ENCODE peak calls at places on chromosomes 7 and 10, in four cellular contexts. One of them, this sample, is unnamed.

GRCh38 chr7:37724732-37725131 is 41.2 kb downstream of the GPR141 start:
- DNase-seq in GM12878: no peak
- DNase-seq in K562: no peak
- DNase-seq in HepG2: no peak
- DNase-seq in this sample: no peak

GRCh38 chr7:137771679-137772078 is 75.1 kb downstream of the DGKI start:
- DNase-seq in GM12878: no peak
- DNase-seq in K562: no peak
- DNase-seq in HepG2: no peak
- DNase-seq in this sample: no peak

GRCh38 chr10:47379445-47379785 is 4.7 kb downstream of the ZNF488 start:
- DNase-seq in GM12878: no peak
- DNase-seq in K562: no peak
- DNase-seq in HepG2: no peak
- DNase-seq in this sample: no peak

GRCh38 chr7:138000081-138000701 is 1.7 kb downstream of the CREB3L2 start:
- DNase-seq in GM12878: no peak
- DNase-seq in K562: peak
- DNase-seq in HepG2: peak
- DNase-seq in this sample: peak

GRCh38 chr10:112832361-112832878 is 117.6 kb upstream of the TCF7L2 start:
- DNase-seq in GM12878: no peak
- DNase-seq in K562: no peak
- DNase-seq in HepG2: no peak
- DNase-seq in this sample: peak

GRCh38 chr10:35152992-35153391 is 26.3 kb downstream of the CREM start:
- DNase-seq in GM12878: no peak
- DNase-seq in K562: no peak
- DNase-seq in HepG2: no peak
- DNase-seq in this sample: no peak

GRCh38 chr7:151007469-151007898 is 16.7 kb downstream of the NOS3 start:
- DNase-seq in GM12878: no peak
- DNase-seq in K562: no peak
- DNase-seq in HepG2: no peak
- DNase-seq in this sample: no peak

GRCh38 chr7:2022737-2023250 is 210.0 kb downstream of the MAD1L1 start:
- DNase-seq in GM12878: no peak
- DNase-seq in K562: peak
- DNase-seq in HepG2: no peak
- DNase-seq in this sample: no peak

GRCh38 chr10:102869290-102870198 is at the start of gene AS3MT:
- DNase-seq in GM12878: no peak
- DNase-seq in K562: no peak
- DNase-seq in HepG2: peak
- DNase-seq in this sample: peak

GRCh38 chr10:100186253-100186780 is 488 bp upstream of the ERLIN1 start:
- DNase-seq in GM12878: peak
- DNase-seq in K562: peak
- DNase-seq in HepG2: no peak
- DNase-seq in this sample: peak
- TF ChIP-seq JUNB in GM12878: no peak
- TF ChIP-seq JUNB in K562: no peak
- TF ChIP-seq JUNB in HepG2: no peak
- TF ChIP-seq JUNB in this sample: no peak

DNA sequence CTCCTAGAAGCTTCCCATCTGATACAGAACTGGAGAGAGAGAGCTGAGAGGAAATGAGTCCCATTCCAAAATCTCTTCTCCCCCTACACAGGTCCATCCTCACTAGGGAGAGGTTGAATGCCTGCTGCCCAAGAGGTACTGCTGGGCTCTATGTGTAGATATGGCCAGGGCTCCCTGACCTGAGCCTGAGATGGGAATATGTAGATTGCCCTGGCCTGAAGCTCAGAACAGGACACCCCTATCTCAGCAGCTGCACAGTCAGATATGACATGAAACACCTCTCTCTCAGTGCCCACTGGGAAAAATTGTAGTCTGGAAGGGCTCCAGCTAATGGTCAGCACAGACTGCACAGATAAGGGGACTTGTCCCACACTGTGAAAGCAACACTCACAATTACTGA is 3.1 kb upstream of the IFIT1B start:
- DNase-seq in GM12878: no peak
- DNase-seq in K562: peak
- DNase-seq in HepG2: no peak
- DNase-seq in this sample: no peak
- H2AFZ ChIP-seq in GM12878: no peak
- H2AFZ ChIP-seq in K562: no peak
- H2AFZ ChIP-seq in HepG2: no peak
- H2AFZ ChIP-seq in this sample: no peak

GRCh38 chr10:22010973-22011408 is 7.5 kb upstream of the DNAJC1 start:
- DNase-seq in GM12878: no peak
- DNase-seq in K562: no peak
- DNase-seq in HepG2: no peak
- DNase-seq in this sample: peak
- TF ChIP-seq JUNB in GM12878: no peak
- TF ChIP-seq JUNB in K562: no peak
- TF ChIP-seq JUNB in HepG2: no peak
- TF ChIP-seq JUNB in this sample: no peak

GRCh38 chr10:126049741-126050140 is 153.4 kb downstream of the FANK1 start:
- DNase-seq in GM12878: no peak
- DNase-seq in K562: no peak
- DNase-seq in HepG2: no peak
- DNase-seq in this sample: no peak
- H2AFZ ChIP-seq in GM12878: no peak
- H2AFZ ChIP-seq in K562: no peak
- H2AFZ ChIP-seq in HepG2: no peak
- H2AFZ ChIP-seq in this sample: no peak

GRCh38 chr10:97549587-97550322 is 22.8 kb upstream of the ANKRD2 start:
- DNase-seq in GM12878: no peak
- DNase-seq in K562: no peak
- DNase-seq in HepG2: peak
- DNase-seq in this sample: peak

GRCh38 chr10:97548828-97549455 is 23.6 kb upstream of the ANKRD2 start:
- DNase-seq in GM12878: no peak
- DNase-seq in K562: no peak
- DNase-seq in HepG2: no peak
- DNase-seq in this sample: no peak

GRCh38 chr10:97550336-97551149 is 22.0 kb upstream of the ANKRD2 start:
- DNase-seq in GM12878: no peak
- DNase-seq in K562: no peak
- DNase-seq in HepG2: no peak
- DNase-seq in this sample: peak

GRCh38 chr10:97546441-97547340 is 25.9 kb upstream of the ANKRD2 start:
- DNase-seq in GM12878: no peak
- DNase-seq in K562: no peak
- DNase-seq in HepG2: no peak
- DNase-seq in this sample: no peak

GRCh38 chr10:97547889-97548485 is 24.6 kb upstream of the ANKRD2 start:
- DNase-seq in GM12878: no peak
- DNase-seq in K562: no peak
- DNase-seq in HepG2: no peak
- DNase-seq in this sample: no peak
- TF ChIP-seq JUNB in GM12878: no peak
- TF ChIP-seq JUNB in K562: no peak
- TF ChIP-seq JUNB in HepG2: no peak
- TF ChIP-seq JUNB in this sample: no peak

GRCh38 chr10:29370092-29370611 is 81.3 kb downstream of the LYZL1 start:
- DNase-seq in GM12878: no peak
- DNase-seq in K562: no peak
- DNase-seq in HepG2: no peak
- DNase-seq in this sample: no peak
- H2AFZ ChIP-seq in GM12878: no peak
- H2AFZ ChIP-seq in K562: no peak
- H2AFZ ChIP-seq in HepG2: no peak
- H2AFZ ChIP-seq in this sample: no peak

GRCh38 chr7:66970310-66970709 is 25.1 kb downstream of the SBDS start:
- DNase-seq in GM12878: no peak
- DNase-seq in K562: peak
- DNase-seq in HepG2: no peak
- DNase-seq in this sample: peak
- TF ChIP-seq JUNB in GM12878: no peak
- TF ChIP-seq JUNB in K562: no peak
- TF ChIP-seq JUNB in HepG2: no peak
- TF ChIP-seq JUNB in this sample: no peak